ENCODE peak calls at places on chromosomes 16 and 17, in four cellular contexts. J is suprapubic skin, M is stomach, W is tibial nerve. A is an unnamed sample.

GRCh38 chr17:59149841-59150511 is 5.0 kb downstream of the SKA2 start:
- DNase-seq in J (no peak), M (no peak), W (no peak), A (no peak)

GRCh38 chr17:28346746-28347246 is 10.5 kb downstream of the POLDIP2 start:
- DNase-seq in J (no peak), M (peak), W (no peak), A (no peak)

GRCh38 chr17:41665566-41666335 is 22.9 kb upstream of the EIF1 start:
- DNase-seq in J (peak), M (peak), W (peak), A (no peak)

GRCh38 chr17:66255112-66255511 is 25.9 kb upstream of the APOH start:
- DNase-seq in J (no peak), M (no peak), W (no peak), A (no peak)

GRCh38 chr16:70688266-70688742 is 2.5 kb upstream of the MTSS2 start:
- DNase-seq in J (no peak), M (peak), W (peak), A (no peak)

GRCh38 chr16:23640669-23640958 is 496 bp downstream of the PALB2 start:
- DNase-seq in J (no peak), M (no peak), W (no peak), A (peak)

GRCh38 chr17:63840591-63841349 is 1.7 kb downstream of the SMARCD2 start:
- DNase-seq in J (no peak), M (no peak), W (no peak), A (no peak)

GRCh38 chr16:4651842-4652241 is 27.2 kb downstream of the MGRN1 start:
- DNase-seq in J (no peak), M (no peak), W (no peak), A (no peak)

GRCh38 chr17:74768069-74768762 is 7.9 kb downstream of the NAT9 start:
- DNase-seq in J (no peak), M (peak), W (no peak), A (no peak)

GRCh38 chr17:48636177-48637018 is 10.2 kb upstream of the HOXB9 start:
- DNase-seq in J (no peak), M (peak), W (peak), A (peak)

GRCh38 chr17:1186214-1186820 is 6.5 kb upstream of the ABR start:
- DNase-seq in J (no peak), M (no peak), W (no peak), A (no peak)

GRCh38 chr17:65733314-65733713 is 171.9 kb upstream of the AXIN2 start:
- DNase-seq in J (no peak), M (no peak), W (no peak), A (no peak)

GRCh38 chr16:51971184-51971583 is 575.8 kb downstream of the TOX3 start:
- DNase-seq in J (no peak), M (peak), W (no peak), A (no peak)

GRCh38 chr16:58907297-58907696 is 173.2 kb upstream of the GOT2 start:
- DNase-seq in J (no peak), M (no peak), W (no peak), A (no peak)

GRCh38 chr16:17470002-17470870 is 524 bp downstream of the XYLT1 start:
- DNase-seq in J (no peak), M (no peak), W (no peak), A (peak)

GRCh38 chr16:11595908-11596504 is 9.3 kb upstream of the LITAF start:
- DNase-seq in J (no peak), M (no peak), W (no peak), A (no peak)

GRCh38 chr16:79599837-79600635 is 501 bp downstream of the MAF start:
- DNase-seq in J (no peak), M (peak), W (no peak), A (no peak)

GRCh38 chr17:27294689-27295630 is 1.0 kb downstream of the WSB1 start:
- DNase-seq in J (peak), M (peak), W (peak), A (no peak)

GRCh38 chr17:2937331-2938003 is 125.9 kb downstream of the OR1D5 start:
- DNase-seq in J (no peak), M (no peak), W (no peak), A (no peak)

GRCh38 chr16:81189100-81189664 is 49.3 kb upstream of the BCO1 start:
- DNase-seq in J (peak), M (peak), W (peak), A (no peak)

GRCh38 chr16:5056347-5056746 is 9.4 kb downstream of the C16orf89 start:
- DNase-seq in J (no peak), M (peak), W (no peak), A (no peak)

GRCh38 chr17:73091770-73092517 is 544 bp downstream of the SLC39A11 start:
- DNase-seq in J (no peak), M (peak), W (no peak), A (no peak)

GRCh38 chr17:50210249-50211225 is 9.1 kb upstream of the COL1A1 start:
- DNase-seq in J (peak), M (no peak), W (peak), A (peak)

GRCh38 chr16:66717112-66717675 is 20.7 kb upstream of the CMTM4 start:
- DNase-seq in J (no peak), M (no peak), W (no peak), A (no peak)

GRCh38 chr16:84973776-84974523 is 37.4 kb downstream of the ZDHHC7 start:
- DNase-seq in J (no peak), M (no peak), W (no peak), A (no peak)

GRCh38 chr17:37147301-37147812 is 198.6 kb downstream of the AATF start:
- DNase-seq in J (no peak), M (no peak), W (no peak), A (no peak)

GRCh38 chr17:32479074-32479617 is 7.6 kb upstream of the CDK5R1 start:
- DNase-seq in J (no peak), M (no peak), W (no peak), A (no peak)

GRCh38 chr16:11181889-11182279 is 74.1 kb downstream of the SOCS1 start:
- DNase-seq in J (no peak), M (no peak), W (no peak), A (no peak)

GRCh38 chr17:77145635-77146632 is 5.2 kb downstream of the SEC14L1 start:
- DNase-seq in J (no peak), M (peak), W (peak), A (no peak)

GRCh38 chr17:77148959-77149510 is 8.3 kb downstream of the SEC14L1 start:
- DNase-seq in J (no peak), M (no peak), W (no peak), A (no peak)

GRCh38 chr17:77146882-77147281 is 6.1 kb downstream of the SEC14L1 start:
- DNase-seq in J (no peak), M (peak), W (no peak), A (no peak)

GRCh38 chr17:77148109-77148958 is 7.6 kb downstream of the SEC14L1 start:
- DNase-seq in J (no peak), M (no peak), W (no peak), A (no peak)

DNA sequence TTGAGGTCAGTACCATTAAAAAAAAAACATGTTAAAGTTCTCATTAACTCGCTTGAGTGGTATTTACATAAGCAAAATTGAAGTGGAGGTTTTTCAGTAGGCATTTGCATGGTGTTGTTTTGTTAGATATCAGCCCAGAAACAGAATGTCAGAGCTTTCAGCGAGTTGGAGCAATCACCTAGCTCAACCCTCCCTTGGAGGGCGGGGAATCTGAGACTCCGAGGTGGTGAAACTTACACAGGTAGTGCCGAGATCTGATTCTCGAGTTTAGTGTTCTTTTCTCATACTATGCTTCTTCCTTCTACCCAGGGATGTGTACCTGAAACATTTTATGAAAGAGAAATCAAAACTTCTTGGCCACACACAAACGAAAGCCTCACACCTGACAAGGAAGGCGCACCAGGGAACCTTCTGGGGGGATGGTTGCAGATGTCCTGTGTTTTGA is 6.6 kb downstream of the SEC14L1 start:
- DNase-seq in J (no peak), M (no peak), W (no peak), A (no peak)
- H3K4me3 ChIP-seq in J (no peak), M (peak), W (no peak), A (no peak)

GRCh38 chr17:40541873-40542561 is 23.3 kb downstream of the CCR7 start:
- DNase-seq in J (no peak), M (no peak), W (peak), A (no peak)

GRCh38 chr17:40540448-40540847 is 24.8 kb downstream of the CCR7 start:
- DNase-seq in J (no peak), M (no peak), W (no peak), A (no peak)

GRCh38 chr17:40545660-40546059 is 19.6 kb downstream of the CCR7 start:
- DNase-seq in J (peak), M (peak), W (peak), A (no peak)

GRCh38 chr17:40541060-40541872 is 24.0 kb downstream of the CCR7 start:
- DNase-seq in J (no peak), M (no peak), W (no peak), A (no peak)

DNA sequence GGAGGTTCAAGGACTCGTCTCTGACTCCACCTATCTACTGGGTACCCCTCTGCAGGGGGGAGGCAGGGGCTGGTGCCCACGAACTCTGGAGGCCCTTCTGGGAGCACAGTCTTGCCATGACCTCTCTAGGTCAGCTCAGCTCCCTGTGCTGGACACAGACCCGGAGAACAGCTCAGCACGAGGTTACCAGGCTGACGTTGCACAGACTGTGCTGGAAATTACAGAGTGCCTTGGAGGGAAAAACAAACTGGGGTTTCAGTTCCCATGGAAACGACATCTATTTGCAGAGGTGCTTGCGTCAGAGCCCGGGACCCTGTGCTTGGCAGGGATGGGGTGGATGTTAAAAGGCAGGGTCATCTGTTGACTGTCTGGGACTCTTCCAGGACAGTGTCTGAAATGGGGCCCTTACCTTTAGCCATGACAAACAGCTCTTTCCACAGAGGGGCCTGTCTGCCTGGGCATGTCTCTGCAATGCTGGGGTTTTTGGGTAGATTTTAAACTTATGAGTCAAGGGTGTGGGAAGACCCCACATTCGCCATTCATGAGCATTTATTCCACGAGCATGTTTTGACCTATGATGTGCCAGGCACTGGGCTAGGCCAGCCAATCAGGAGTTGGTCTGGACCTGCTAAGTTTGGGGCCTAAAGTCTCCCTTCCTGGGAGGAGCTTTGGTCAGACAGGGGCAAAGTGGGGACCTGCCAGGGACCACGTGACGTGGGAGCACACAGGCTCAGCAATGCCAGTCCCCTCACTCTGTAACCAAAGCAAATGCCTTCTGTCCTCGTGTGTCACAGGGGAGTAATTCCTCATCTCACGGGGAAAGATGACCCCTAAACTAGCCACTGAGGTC is 22.5 kb downstream of the CCR7 start:
- DNase-seq in J (peak), M (peak), W (peak), A (no peak)
- TF ChIP-seq EP300 in J (peak), M (peak), W (peak), A (no peak)

GRCh38 chr16:57041182-57042156 is 50.9 kb upstream of the CPNE2 start:
- DNase-seq in J (no peak), M (peak), W (no peak), A (no peak)
- H3K4me3 ChIP-seq in J (no peak), M (no peak), W (no peak), A (no peak)

DNA sequence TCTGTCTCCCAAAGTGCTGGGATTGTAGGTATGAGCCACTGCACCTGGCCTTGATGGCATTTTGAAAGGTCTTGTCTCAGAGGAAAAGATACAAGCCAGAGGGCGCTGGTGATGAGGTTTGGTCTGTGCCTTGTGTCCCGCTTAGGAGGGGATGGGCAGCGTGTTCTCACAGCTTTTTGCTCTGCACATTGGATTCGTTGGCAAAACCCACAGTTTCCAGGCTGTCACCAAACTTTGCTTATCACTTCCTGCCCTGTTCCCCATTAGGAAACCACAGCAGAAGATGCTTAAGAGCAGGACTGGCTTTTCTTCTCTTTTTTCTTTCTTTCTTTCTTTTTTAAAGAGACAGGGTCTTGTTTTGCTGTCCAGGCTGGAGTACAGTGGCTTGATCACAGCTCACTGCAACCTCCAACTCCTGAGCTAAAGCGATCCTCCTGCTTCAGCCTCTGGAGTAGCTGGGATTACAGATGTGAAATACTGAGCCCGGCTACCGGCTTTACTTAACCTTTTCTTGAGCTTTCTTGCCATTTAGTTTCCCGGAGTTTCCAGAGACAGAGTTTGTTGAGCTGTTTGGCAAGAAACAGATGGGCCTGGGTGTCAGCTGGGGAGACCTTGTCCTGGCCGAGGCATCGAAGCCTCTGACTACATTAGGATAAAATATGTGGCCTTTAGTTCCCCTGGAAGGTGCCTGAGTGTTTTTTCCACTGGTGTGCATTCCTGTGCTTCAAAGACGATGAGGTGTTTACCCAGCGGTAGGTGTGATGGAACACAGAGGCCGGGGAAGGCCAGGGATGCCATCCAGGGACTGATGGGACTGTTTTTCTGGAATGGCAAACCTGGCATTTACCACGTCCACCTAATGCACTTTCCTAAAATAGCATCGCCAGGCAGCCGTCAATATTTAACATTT is 112.9 kb downstream of the ABCC1 start:
- DNase-seq in J (no peak), M (no peak), W (no peak), A (no peak)
- TF ChIP-seq EP300 in J (peak), M (peak), W (no peak), A (no peak)

DNA sequence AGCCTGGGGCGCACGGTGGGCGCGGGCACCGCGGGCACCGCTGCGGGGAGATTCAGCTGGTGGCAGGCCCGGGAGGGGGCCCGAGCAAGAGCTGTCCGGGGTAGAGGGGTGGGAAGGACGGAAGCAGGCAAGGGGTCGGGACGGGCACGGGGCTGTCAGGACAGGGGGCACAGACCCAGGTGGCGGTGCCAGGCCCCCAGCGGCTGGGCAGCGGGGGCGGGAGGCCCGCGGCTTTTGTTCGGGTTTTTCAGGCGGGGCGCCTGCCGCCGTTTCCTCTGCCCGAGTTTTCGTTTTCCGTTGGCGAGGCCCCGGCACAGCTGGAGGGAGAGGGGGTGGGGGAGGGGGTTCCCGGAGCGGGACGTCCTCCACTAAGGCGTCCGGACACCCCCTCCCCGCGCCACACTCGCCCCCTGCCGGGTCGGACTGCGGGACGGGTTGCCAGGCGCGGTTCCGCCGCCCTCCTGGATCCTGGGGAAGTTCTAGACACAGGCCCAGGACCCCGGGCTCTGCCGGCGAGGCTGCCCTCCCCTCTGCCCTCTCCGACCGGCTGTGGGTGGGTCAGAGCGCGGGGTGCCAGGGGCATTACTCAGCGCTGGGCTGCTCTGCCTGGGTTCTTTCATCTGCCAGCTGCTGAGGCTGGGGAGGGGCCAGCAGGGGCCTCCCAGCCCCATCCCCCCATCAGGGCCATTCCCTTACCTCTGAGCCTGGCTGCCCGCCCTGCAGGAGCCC is 543 bp downstream of the ARHGAP23 start:
- DNase-seq in J (no peak), M (peak), W (no peak), A (peak)
- H3K4me3 ChIP-seq in J (peak), M (peak), W (peak), A (peak)

GRCh38 chr16:30114411-30114810 is 1.1 kb upstream of the GDPD3 start:
- DNase-seq in J (no peak), M (no peak), W (no peak), A (no peak)

GRCh38 chr16:30113031-30113710 is at the start of gene GDPD3:
- DNase-seq in J (no peak), M (peak), W (no peak), A (peak)

GRCh38 chr16:30113711-30114333 is 485 bp upstream of the GDPD3 start:
- DNase-seq in J (no peak), M (no peak), W (no peak), A (no peak)

GRCh38 chr16:30116291-30117207 is 3.2 kb upstream of the GDPD3 start:
- DNase-seq in J (no peak), M (no peak), W (no peak), A (no peak)

DNA sequence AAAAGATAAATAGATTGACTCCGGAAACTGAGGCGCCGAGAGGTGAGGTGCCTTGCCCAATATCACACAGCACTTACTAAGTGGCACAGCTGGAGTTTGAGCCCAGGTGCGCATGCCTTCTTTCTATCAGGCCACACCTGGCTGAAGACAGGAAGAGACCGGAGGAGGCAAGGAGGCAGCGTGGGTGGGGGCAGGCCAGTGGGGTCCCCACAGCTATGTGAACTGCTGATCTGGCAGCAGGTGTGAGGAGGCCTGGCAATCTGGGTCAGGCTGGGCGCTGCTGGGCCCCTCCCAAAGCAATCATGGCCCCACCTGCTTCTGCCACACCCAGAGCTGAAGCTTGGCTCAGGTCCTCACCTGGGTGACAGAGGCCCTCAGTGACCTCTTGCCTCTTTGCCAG is 1.9 kb upstream of the GDPD3 start:
- DNase-seq in J (no peak), M (peak), W (no peak), A (no peak)
- TF ChIP-seq EP300 in J (no peak), M (no peak), W (no peak), A (no peak)

DNA sequence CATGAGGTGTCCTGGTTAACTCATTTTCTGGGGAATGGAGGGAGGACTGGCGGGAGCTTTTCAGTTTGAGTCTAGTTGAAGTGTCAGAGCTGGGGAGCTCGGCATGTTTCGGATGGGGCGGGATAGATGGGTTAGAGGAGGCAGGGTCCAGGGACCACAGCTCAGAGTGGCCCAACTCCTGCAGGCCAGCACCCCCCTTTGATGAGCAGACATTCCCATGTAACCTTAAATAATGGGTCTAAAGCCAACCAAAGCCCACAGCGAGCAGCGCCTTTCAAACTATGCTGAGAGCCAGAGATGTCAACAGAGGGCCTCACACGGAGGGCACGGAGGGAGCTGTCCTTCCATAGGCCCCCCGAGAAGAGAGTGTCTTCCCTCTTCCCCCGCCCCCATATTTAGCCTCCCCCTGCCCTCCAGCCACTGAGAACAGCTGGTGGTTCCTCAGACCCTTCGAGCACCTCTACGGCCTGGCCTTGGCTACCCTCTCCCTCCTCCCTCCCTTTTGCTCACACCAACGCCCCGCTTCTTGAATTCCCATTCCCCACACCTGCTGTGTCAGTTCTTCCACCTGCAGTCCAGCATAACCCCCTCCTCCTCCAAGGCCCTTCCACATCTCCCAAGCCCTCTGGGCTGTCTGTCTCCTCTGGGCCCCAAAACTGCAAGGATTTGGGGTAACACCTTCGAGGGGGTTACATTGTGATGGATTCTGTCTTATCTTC is 21.8 kb downstream of the RAB11FIP4 start:
- DNase-seq in J (no peak), M (no peak), W (no peak), A (no peak)
- H3K4me3 ChIP-seq in J (no peak), M (no peak), W (no peak), A (no peak)